ENCODE peak calls at places on chromosomes 4 and X, in four cellular contexts. N is mesendoderm, U is H1, L is IMR-90. X is an unnamed sample. For H3K4me1, the result is how much of the 10 kb centered on the place peaks cover.

GRCh38 chr4:188053302-188053701 is 56.1 kb downstream of the TRIML2 start:
- DNase-seq in N (peak), U (no peak), L (no peak), X (no peak)

GRCh38 chr4:64727960-64728359 is 318.7 kb upstream of the TECRL start:
- DNase-seq in U (peak), N (peak), L (no peak), X (peak)

GRCh38 chrX:38327775-38328081 is 419 bp upstream of the RPGR start:
- DNase-seq in L (no peak), N (no peak), U (no peak), X (no peak)

GRCh38 chrX:70998402-70999027 is 67.6 kb upstream of the SLC7A3 start:
- DNase-seq in U (peak), L (peak), N (peak), X (peak)

GRCh38 chr4:177442623-177443155 is 452 bp upstream of the AGA start:
- DNase-seq in L (no peak), U (no peak), N (no peak), X (no peak)

GRCh38 chr4:48025005-48025404 is 8.4 kb downstream of the NIPAL1 start:
- DNase-seq in L (peak), N (no peak), U (no peak), X (no peak)

GRCh38 chrX:120653000-120653399 is 23.1 kb upstream of the C1GALT1C1 start:
- DNase-seq in L (no peak), N (peak), U (no peak), X (no peak)

GRCh38 chr4:156677136-156677535 is 294.5 kb downstream of the PDGFC start:
- DNase-seq in U (no peak), N (peak), L (no peak), X (no peak)

GRCh38 chrX:49858341-49858740 is 20.9 kb upstream of the USP27X start:
- DNase-seq in N (no peak), U (no peak), L (no peak), X (no peak)

GRCh38 chrX:49862093-49862492 is 17.2 kb upstream of the USP27X start:
- DNase-seq in L (no peak), N (no peak), U (no peak), X (no peak)

GRCh38 chrX:49856819-49857218 is 22.5 kb upstream of the USP27X start:
- DNase-seq in L (no peak), N (no peak), U (no peak), X (no peak)

DNA sequence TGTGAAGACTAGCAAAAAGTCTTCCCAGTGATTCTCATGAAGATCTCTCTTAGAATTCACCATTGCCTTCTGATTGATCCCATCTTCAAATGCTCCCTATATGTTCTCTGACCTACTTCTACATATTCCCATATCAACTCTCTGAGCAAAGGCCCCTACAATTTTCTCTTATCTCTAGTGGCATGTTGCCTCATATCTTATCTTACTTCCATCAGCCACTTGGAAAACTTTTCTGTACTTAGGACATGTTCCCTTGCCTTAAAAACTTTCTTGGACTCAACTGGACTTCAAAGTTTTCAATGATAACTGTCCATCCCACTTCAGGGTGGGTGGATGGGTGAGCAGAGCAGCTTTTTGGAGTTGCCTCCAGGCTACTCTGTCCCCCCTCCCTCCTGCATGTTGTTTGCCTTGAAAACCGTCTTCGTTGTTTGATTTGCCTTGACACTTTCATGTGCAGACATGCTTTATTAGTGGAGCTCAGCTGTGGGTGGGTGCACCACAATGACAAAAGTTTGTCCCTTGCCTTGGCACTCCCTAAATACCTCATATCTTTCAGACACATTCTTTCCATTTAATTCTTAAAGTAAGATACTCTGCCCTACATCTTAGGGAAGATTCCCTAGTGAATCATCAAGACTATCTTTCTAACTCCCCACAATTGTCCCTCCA is 18.3 kb upstream of the USP27X start:
- DNase-seq in U (no peak), L (no peak), N (no peak), X (no peak)
- H3K4me1 ChIP-seq in U (under half), L (under half), N (under half), X (under half)

GRCh38 chrX:27796640-27797257 is 11.0 kb upstream of the MAGEB10 start:
- DNase-seq in L (no peak), N (no peak), U (no peak), X (no peak)
- H4K5ac ChIP-seq in L (no peak), N (no peak), U (no peak), X (no peak)

GRCh38 chr4:78862314-78862737 is 76.9 kb downstream of the PAQR3 start:
- DNase-seq in L (no peak), U (no peak), N (no peak), X (no peak)
- H3K4me1 ChIP-seq in L (under half), U (under half), N (under half), X (under half)

GRCh38 chr4:92237559-92237958 is 66.2 kb upstream of the GRID2 start:
- DNase-seq in L (no peak), U (no peak), N (no peak), X (no peak)
- H4K5ac ChIP-seq in L (no peak), U (no peak), N (no peak), X (no peak)

GRCh38 chr4:104615496-104615895 is 120.8 kb upstream of the CXXC4 start:
- DNase-seq in U (no peak), L (no peak), N (peak), X (no peak)
- H3K4me1 ChIP-seq in U (under half), L (under half), N (under half), X (under half)

DNA sequence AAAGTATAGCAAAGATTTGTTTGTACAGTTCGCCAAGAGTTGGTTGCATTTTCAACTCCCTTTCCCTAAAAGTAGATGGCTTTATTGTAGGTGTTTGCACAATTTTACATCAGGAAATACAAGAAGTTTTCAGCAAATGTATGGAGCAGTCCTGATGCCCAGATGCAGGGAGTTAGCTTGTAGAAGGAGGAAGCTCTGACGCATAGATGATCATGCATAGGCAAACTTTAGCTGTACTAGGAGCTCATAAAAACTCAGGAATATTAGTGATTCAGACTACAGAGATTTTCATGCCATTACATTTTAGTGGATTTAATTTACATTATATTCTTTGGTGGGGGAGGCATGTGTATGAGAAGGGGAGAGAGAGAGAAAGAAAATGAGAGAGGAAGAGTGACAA is 62.9 kb downstream of the TMPRSS11D start:
- DNase-seq in N (no peak), L (no peak), U (no peak), X (no peak)
- H4K5ac ChIP-seq in N (no peak), L (no peak), U (no peak), X (no peak)

DNA sequence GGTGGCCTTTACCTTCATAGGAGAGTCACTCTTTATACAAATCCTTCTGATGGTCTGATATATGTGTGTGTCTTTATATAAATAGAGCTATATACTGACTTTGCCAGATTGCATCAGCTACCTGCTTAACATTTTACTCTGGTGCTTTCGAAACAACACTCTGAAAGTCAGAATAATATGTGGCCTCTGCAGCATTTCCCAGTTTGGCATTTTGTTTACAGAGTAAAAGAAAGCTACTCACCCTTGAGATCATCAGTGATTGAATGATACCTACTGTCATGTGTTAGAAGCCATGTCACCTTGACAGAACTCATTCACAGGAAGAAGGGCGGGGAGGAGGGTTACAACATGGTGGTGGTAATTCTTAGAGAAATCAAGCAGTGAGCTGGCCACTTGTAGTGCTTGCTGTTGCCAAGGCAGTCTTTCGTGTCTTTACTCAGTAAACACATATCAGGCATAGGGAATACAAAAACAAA is at the start of gene PLAC1:
- DNase-seq in L (no peak), U (no peak), N (no peak), X (no peak)
- H3K4me1 ChIP-seq in L (under half), U (under half), N (under half), X (under half)

DNA sequence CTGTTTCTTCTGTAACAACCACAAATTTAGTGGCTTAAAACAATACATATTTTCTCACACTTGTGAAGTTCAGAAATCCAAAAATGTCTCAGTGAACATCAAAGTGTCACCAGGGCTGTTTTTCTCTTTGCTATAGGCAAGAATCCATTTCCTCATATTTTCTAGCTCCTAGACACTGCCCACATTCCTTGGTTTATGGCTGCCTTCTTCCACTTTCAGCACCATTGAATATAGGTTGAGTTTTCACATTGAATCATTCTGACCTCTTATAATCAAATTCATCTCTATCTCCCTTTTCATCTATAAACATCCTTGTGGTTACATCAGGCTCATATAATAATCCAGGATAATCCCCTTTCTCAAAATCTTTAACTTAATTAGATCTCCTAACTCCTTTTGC is 37.0 kb upstream of the TACR3 start:
- DNase-seq in U (no peak), N (no peak), L (no peak), X (no peak)
- H4K5ac ChIP-seq in U (no peak), N (no peak), L (no peak), X (no peak)

DNA sequence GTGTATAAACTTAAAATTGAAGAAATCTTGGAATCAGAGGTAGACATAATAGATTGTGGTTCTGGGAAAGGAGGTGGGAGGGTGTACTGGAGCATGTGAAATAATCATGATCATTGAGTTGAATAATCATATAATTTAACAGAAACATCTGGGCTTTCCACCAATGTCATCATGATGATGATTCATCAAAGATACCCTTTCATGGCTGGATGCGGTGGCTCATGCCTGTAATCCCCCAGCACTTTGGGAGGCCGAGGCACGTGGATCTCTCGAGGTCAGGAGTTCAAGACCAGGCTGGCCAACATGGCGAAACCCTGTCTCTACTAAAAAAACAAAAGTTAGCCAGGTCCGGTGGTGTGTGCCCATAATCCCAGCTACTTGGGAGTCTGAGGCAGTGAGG is 6.7 kb upstream of the RUFY3 start:
- DNase-seq in N (no peak), U (no peak), L (peak), X (no peak)
- H3K4me1 ChIP-seq in N (under half), U (under half), L (under half), X (under half)

DNA sequence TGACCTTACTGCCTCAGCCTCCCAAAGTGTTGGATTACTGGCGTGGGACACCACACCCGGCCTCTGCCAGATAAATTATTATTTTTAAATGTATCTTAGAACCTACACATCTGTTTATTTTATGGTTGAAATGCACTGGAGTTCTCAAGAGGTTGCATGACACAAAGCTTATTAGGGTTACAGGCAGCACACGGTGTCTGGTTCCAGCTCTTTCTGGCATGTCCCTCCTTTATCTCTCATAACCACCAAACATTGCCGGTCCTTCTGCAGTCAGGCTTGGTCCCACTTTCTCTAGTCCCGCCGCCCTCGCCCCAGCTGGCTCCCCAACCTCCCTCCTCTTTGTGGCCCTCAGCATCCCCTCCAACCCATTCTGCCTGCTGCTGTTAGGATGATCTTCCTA is 39.7 kb upstream of the SPRY1 start:
- DNase-seq in L (no peak), N (no peak), U (no peak), X (no peak)
- H4K5ac ChIP-seq in L (no peak), N (no peak), U (no peak), X (no peak)